ENCODE peak calls at places on chromosomes 12 and 14, in four cellular contexts. E is mammary epithelial cell, O is left lung, X is body of pancreas. A is an unnamed sample. For H3K4me1, the result is how much of the 10 kb centered on the place peaks cover.

GRCh38 chr12:70402597-70402996 is 36.5 kb downstream of the KCNMB4 start:
- DNase-seq in E (no peak), O (no peak), X (no peak), A (no peak)

GRCh38 chr14:99757331-99758070 is 35.7 kb upstream of the EML1 start:
- DNase-seq in E (peak), O (no peak), X (no peak), A (peak)

GRCh38 chr14:57051633-57052032 is 217.1 kb downstream of the EXOC5 start:
- DNase-seq in E (no peak), O (no peak), X (no peak), A (no peak)

GRCh38 chr12:80553316-80553715 is 109.3 kb downstream of the PTPRQ start:
- DNase-seq in E (peak), O (no peak), X (no peak), A (peak)

GRCh38 chr14:105710119-105711057 is 184.0 kb downstream of the TMEM121 start:
- DNase-seq in E (no peak), O (peak), X (no peak), A (no peak)

GRCh38 chr14:92160619-92161018 is 38.9 kb downstream of the CPSF2 start:
- DNase-seq in E (peak), O (no peak), X (no peak), A (no peak)

GRCh38 chr14:23984891-23985607 is 3.7 kb upstream of the DHRS4L2 start:
- DNase-seq in E (peak), O (no peak), X (no peak), A (peak)

GRCh38 chr14:20614038-20614840 is 23.1 kb upstream of the RNASE12 start:
- DNase-seq in E (no peak), O (no peak), X (no peak), A (no peak)

GRCh38 chr14:34781242-34781641 is 66.8 kb upstream of the CFL2 start:
- DNase-seq in E (peak), O (no peak), X (no peak), A (peak)

GRCh38 chr14:30227871-30228270 is 300.2 kb upstream of the PRKD1 start:
- DNase-seq in E (peak), O (no peak), X (no peak), A (no peak)

GRCh38 chr14:88352299-88353097 is 29.4 kb upstream of the KCNK10 start:
- DNase-seq in E (peak), O (no peak), X (no peak), A (no peak)

GRCh38 chr14:67187210-67187609 is 2.0 kb upstream of the GARIN2 start:
- DNase-seq in E (peak), O (no peak), X (no peak), A (peak)

GRCh38 chr12:13100882-13101769 is 2.3 kb downstream of the GSG1 start:
- DNase-seq in E (peak), O (peak), X (peak), A (no peak)

GRCh38 chr14:73173092-73173735 is 36.9 kb downstream of the PSEN1 start:
- DNase-seq in E (peak), O (no peak), X (no peak), A (no peak)

DNA sequence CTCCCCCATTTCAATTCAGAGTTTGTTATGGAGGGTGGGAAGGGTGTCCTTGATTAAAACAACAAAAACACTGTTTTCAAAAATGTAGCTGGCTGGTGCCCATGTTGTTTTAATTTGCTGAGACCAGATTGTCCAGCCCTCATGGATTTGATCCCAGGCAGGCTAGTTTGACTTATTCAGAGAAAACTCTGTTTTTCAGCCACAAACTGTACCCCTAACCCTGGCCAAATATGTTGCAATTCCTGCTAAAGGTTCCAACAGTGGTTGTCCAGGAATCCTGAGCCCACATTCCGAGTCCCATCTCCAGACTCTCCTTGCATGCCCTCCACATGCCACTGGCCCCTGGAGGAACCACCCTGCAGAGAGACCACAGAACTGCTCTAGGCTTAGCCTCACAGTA is 36.0 kb downstream of the MAP1LC3B2 start:
- DNase-seq in E (no peak), O (no peak), X (no peak), A (no peak)
- H3K4me1 ChIP-seq in E (under half), O (under half), X (under half), A (under half)

DNA sequence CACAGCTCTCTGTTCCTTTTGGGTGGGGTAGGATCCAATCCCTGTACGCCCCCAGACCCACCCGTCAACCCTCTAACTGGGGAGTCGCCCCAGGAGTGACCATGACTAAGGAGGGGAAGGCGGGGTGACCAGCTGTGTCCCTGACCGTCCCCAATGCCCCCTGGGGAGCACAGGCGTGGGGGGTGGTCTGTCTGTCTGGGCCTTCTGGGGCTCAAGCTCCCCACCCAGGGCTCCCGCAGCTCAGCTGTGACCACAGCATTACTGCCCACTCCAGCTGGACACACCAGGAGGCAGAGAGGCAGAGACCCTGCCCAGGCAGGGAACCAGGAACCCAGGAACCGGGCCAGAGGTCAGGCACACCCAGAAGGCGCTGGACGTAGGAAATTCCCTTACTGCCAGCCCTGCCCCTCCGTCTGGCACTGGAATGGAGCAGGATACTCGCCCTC is 871 bp downstream of the INF2 start:
- DNase-seq in E (no peak), O (peak), X (no peak), A (no peak)
- H3K4me1 ChIP-seq in E (half or more), O (under half), X (under half), A (half or more)

GRCh38 chr14:52312872-52313492 is 1.1 kb upstream of the PTGER2 start:
- DNase-seq in E (no peak), O (no peak), X (no peak), A (no peak)
- H3K4me1 ChIP-seq in E (under half), O (under half), X (under half), A (under half)

GRCh38 chr14:102020058-102020971 is 55.9 kb downstream of the DYNC1H1 start:
- DNase-seq in E (peak), O (no peak), X (no peak), A (no peak)

GRCh38 chr14:102015771-102016170 is 51.4 kb downstream of the DYNC1H1 start:
- DNase-seq in E (no peak), O (peak), X (no peak), A (no peak)

GRCh38 chr14:102019141-102019540 is 54.8 kb downstream of the DYNC1H1 start:
- DNase-seq in E (no peak), O (no peak), X (no peak), A (no peak)

GRCh38 chr14:102016420-102017090 is 52.2 kb downstream of the DYNC1H1 start:
- DNase-seq in E (no peak), O (peak), X (no peak), A (no peak)

DNA sequence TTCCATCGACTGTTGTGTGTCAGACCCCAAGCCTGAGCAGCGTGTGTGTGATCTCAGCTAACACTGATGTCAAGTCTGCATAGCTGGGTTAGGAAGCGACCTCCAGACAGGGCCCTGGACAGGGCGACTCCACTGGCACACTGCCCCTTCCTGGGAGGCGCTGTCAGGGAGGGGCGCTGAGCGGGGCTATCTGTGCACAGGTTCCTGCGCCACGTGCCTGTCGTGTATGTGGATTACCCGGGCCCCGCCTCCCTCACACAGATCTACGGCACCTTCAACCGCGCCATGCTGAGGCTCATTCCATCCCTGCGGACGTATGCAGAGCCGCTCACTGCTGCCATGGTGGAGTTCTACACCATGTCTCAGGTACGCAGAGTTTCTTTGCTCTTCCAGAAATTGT is 53.9 kb downstream of the DYNC1H1 start:
- DNase-seq in E (no peak), O (peak), X (no peak), A (no peak)
- H3K4me1 ChIP-seq in E (under half), O (under half), X (under half), A (under half)

GRCh38 chr12:48567731-48568130 is 2.1 kb downstream of the LALBA start:
- DNase-seq in E (no peak), O (no peak), X (no peak), A (no peak)
- H3K4me1 ChIP-seq in E (under half), O (under half), X (under half), A (under half)

DNA sequence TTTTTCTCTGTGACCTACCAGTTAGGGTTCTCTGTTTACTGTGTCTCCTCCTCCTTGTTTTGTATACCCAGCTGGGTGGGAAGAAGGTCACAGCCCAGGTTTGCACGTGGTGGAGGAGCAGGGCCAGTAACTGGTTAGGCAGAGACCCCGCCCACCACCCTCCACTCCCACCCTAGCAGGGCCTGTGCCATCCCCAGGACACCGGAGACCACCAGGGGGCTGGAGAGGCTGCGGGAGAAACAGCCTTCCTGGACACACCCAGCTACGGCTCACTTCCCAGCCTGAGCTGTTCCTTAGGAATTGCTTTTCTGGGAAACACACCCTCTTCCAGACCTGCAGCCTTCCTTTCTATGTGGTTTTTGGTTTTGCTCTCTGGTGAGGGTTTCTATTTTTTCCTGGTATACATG is 21.1 kb downstream of the BDKRB2 start:
- DNase-seq in E (peak), O (no peak), X (peak), A (no peak)
- H3K4me1 ChIP-seq in E (under half), O (under half), X (under half), A (under half)

GRCh38 chr14:98022541-98023520 is 1225.6 kb downstream of the VRK1 start:
- DNase-seq in E (no peak), O (no peak), X (no peak), A (no peak)

GRCh38 chr14:98015921-98016320 is 1218.7 kb downstream of the VRK1 start:
- DNase-seq in E (no peak), O (no peak), X (no peak), A (no peak)

GRCh38 chr14:98014851-98015615 is 1217.9 kb downstream of the VRK1 start:
- DNase-seq in E (no peak), O (no peak), X (no peak), A (no peak)

DNA sequence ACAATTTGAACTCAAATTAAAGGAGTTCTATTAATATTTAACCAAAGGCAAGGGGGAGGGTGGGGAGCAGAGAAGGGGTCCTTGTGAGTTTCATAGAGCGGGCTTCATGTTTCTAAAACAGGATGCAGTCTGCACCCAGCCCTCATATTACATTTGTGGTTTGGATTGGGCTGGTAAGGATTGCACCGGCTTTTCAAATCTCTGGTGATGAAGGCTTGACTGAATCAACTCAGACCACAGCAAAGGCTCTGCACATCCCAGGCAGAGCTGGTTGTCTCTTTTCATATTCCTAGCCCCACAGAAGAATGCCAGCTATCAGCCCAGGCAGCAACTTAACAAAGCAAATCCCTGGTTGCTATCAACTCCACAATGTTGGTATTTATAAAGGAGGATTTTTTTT is 1221.4 kb downstream of the VRK1 start:
- DNase-seq in E (no peak), O (no peak), X (no peak), A (no peak)
- H3K4me1 ChIP-seq in E (under half), O (under half), X (under half), A (under half)